ENCODE peak calls at places on chromosomes 12 and 14, in nine cellular contexts. One of them, this sample, is unnamed.

GRCh38 chr12:58530421-58531067 is 389.8 kb downstream of the LRIG3 start:
- DNase-seq in GM13977: no peak
- DNase-seq in DND-41: no peak
- DNase-seq in pancreas: no peak
- DNase-seq in D721Med: no peak
- DNase-seq in psoas muscle: no peak
- DNase-seq in endothelial cell: no peak
- DNase-seq in PC-9: no peak
- DNase-seq in nephron progenitor cell: no peak
- DNase-seq in this sample: no peak

GRCh38 chr12:89247541-89247942 is 104.8 kb downstream of the DUSP6 start:
- DNase-seq in psoas muscle: no peak
- DNase-seq in DND-41: no peak
- DNase-seq in D721Med: no peak
- DNase-seq in endothelial cell: no peak
- DNase-seq in PC-9: no peak
- DNase-seq in pancreas: no peak
- DNase-seq in GM13977: no peak
- DNase-seq in nephron progenitor cell: no peak
- DNase-seq in this sample: no peak

GRCh38 chr12:79680051-79680450 is 10.7 kb downstream of the PAWR start:
- DNase-seq in PC-9: no peak
- DNase-seq in psoas muscle: no peak
- DNase-seq in endothelial cell: no peak
- DNase-seq in D721Med: no peak
- DNase-seq in nephron progenitor cell: no peak
- DNase-seq in pancreas: no peak
- DNase-seq in GM13977: no peak
- DNase-seq in DND-41: no peak
- DNase-seq in this sample: no peak

GRCh38 chr14:30610719-30611388 is 11.3 kb upstream of the SCFD1 start:
- DNase-seq in D721Med: no peak
- DNase-seq in psoas muscle: no peak
- DNase-seq in PC-9: no peak
- DNase-seq in pancreas: peak; percentile 55
- DNase-seq in DND-41: peak; percentile 26
- DNase-seq in endothelial cell: peak; percentile 33
- DNase-seq in nephron progenitor cell: no peak
- DNase-seq in GM13977: no peak
- DNase-seq in this sample: peak; percentile 24

GRCh38 chr14:97713023-97713422 is 915.8 kb downstream of the VRK1 start:
- DNase-seq in psoas muscle: no peak
- DNase-seq in endothelial cell: no peak
- DNase-seq in D721Med: no peak
- DNase-seq in pancreas: no peak
- DNase-seq in PC-9: no peak
- DNase-seq in GM13977: no peak
- DNase-seq in nephron progenitor cell: no peak
- DNase-seq in DND-41: no peak
- DNase-seq in this sample: peak; percentile 40

GRCh38 chr14:40599726-40600125 is 1007.0 kb upstream of the LRFN5 start:
- DNase-seq in GM13977: no peak
- DNase-seq in DND-41: no peak
- DNase-seq in endothelial cell: no peak
- DNase-seq in psoas muscle: no peak
- DNase-seq in PC-9: no peak
- DNase-seq in nephron progenitor cell: no peak
- DNase-seq in D721Med: no peak
- DNase-seq in pancreas: no peak
- DNase-seq in this sample: no peak

GRCh38 chr14:105767315-105767714 is 240.9 kb downstream of the TMEM121 start:
- DNase-seq in D721Med: no peak
- DNase-seq in endothelial cell: no peak
- DNase-seq in PC-9: no peak
- DNase-seq in pancreas: no peak
- DNase-seq in GM13977: no peak
- DNase-seq in nephron progenitor cell: no peak
- DNase-seq in DND-41: no peak
- DNase-seq in psoas muscle: no peak
- DNase-seq in this sample: no peak

GRCh38 chr12:16385779-16386646 is 38.6 kb downstream of the MGST1 start:
- DNase-seq in psoas muscle: no peak
- DNase-seq in nephron progenitor cell: peak; percentile 20
- DNase-seq in GM13977: peak; percentile 19
- DNase-seq in D721Med: peak; percentile 29
- DNase-seq in DND-41: no peak
- DNase-seq in pancreas: peak; percentile 50
- DNase-seq in PC-9: no peak
- DNase-seq in endothelial cell: peak; percentile 21
- DNase-seq in this sample: no peak

GRCh38 chr12:111942557-111942956 is 70.4 kb downstream of the TMEM116 start:
- DNase-seq in pancreas: no peak
- DNase-seq in GM13977: no peak
- DNase-seq in psoas muscle: no peak
- DNase-seq in endothelial cell: no peak
- DNase-seq in PC-9: peak; percentile 36
- DNase-seq in DND-41: no peak
- DNase-seq in D721Med: no peak
- DNase-seq in nephron progenitor cell: no peak
- DNase-seq in this sample: peak; percentile 11

GRCh38 chr12:7403466-7403865 is 40.5 kb downstream of the CD163L1 start:
- DNase-seq in DND-41: no peak
- DNase-seq in nephron progenitor cell: no peak
- DNase-seq in GM13977: no peak
- DNase-seq in PC-9: no peak
- DNase-seq in endothelial cell: no peak
- DNase-seq in pancreas: no peak
- DNase-seq in D721Med: no peak
- DNase-seq in psoas muscle: no peak
- DNase-seq in this sample: no peak

GRCh38 chr12:100248886-100249285 is 18.0 kb downstream of the DEPDC4 start:
- DNase-seq in endothelial cell: no peak
- DNase-seq in nephron progenitor cell: no peak
- DNase-seq in PC-9: no peak
- DNase-seq in pancreas: no peak
- DNase-seq in psoas muscle: no peak
- DNase-seq in GM13977: no peak
- DNase-seq in D721Med: no peak
- DNase-seq in DND-41: no peak
- DNase-seq in this sample: no peak

GRCh38 chr12:62732861-62733427 is 202.0 kb downstream of the PPM1H start:
- DNase-seq in nephron progenitor cell: no peak
- DNase-seq in GM13977: no peak
- DNase-seq in endothelial cell: no peak
- DNase-seq in psoas muscle: no peak
- DNase-seq in PC-9: peak; percentile 79
- DNase-seq in D721Med: no peak
- DNase-seq in pancreas: no peak
- DNase-seq in DND-41: no peak
- DNase-seq in this sample: no peak

GRCh38 chr12:20798561-20798960 is 11.9 kb upstream of the SLCO1B3 start:
- DNase-seq in GM13977: no peak
- DNase-seq in nephron progenitor cell: no peak
- DNase-seq in PC-9: no peak
- DNase-seq in D721Med: no peak
- DNase-seq in pancreas: no peak
- DNase-seq in DND-41: no peak
- DNase-seq in endothelial cell: no peak
- DNase-seq in psoas muscle: no peak
- DNase-seq in this sample: no peak

GRCh38 chr12:122610911-122611310 is 83.9 kb downstream of the KNTC1 start:
- DNase-seq in nephron progenitor cell: no peak
- DNase-seq in psoas muscle: no peak
- DNase-seq in PC-9: peak; percentile 50
- DNase-seq in pancreas: no peak
- DNase-seq in D721Med: no peak
- DNase-seq in GM13977: no peak
- DNase-seq in DND-41: no peak
- DNase-seq in endothelial cell: no peak
- DNase-seq in this sample: no peak

GRCh38 chr14:33914676-33915516 is 36.0 kb downstream of the EGLN3 start:
- DNase-seq in PC-9: peak; percentile 85
- DNase-seq in psoas muscle: no peak
- DNase-seq in D721Med: no peak
- DNase-seq in DND-41: no peak
- DNase-seq in nephron progenitor cell: no peak
- DNase-seq in pancreas: no peak
- DNase-seq in endothelial cell: no peak
- DNase-seq in GM13977: no peak
- DNase-seq in this sample: no peak

GRCh38 chr12:48454675-48455074 is 17.7 kb upstream of the ANP32D start:
- DNase-seq in psoas muscle: no peak
- DNase-seq in DND-41: no peak
- DNase-seq in endothelial cell: no peak
- DNase-seq in GM13977: no peak
- DNase-seq in D721Med: no peak
- DNase-seq in pancreas: no peak
- DNase-seq in nephron progenitor cell: no peak
- DNase-seq in PC-9: no peak
- DNase-seq in this sample: no peak
- TF ChIP-seq CTCF in psoas muscle: peak; percentile 33
- TF ChIP-seq CTCF in DND-41: peak; percentile 46
- TF ChIP-seq CTCF in endothelial cell: no peak
- TF ChIP-seq CTCF in GM13977: peak; percentile 31
- TF ChIP-seq CTCF in D721Med: peak; percentile 22
- TF ChIP-seq CTCF in pancreas: no peak
- TF ChIP-seq CTCF in nephron progenitor cell: no peak
- TF ChIP-seq CTCF in PC-9: peak; percentile 66
- TF ChIP-seq CTCF in this sample: peak; percentile 44

DNA sequence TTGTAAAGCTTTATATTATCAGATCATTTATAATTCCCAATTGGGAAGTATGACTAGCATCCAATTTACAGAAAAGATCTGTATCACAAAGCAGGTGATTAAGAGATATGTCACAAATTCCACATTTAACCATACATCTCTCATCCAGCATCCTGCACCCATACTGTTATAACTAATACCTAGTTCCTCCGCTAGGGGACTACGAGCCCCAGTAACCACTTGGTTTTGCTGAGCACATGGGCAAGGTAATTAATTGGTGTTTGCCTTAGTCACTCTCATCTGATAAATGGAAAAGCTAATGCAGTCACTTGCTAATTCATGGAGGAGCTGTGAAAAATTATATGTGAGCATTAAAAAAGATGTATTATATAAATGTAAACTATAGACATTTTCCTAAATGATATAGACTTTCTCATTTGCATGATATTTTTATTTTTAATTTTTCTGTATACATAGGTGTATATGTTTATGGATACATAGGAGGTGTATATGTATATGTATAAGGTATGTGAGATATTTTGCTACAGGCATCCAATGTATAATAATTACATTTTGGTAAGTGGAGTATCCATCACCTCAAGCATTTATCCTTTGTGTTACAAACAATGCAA is 1031.8 kb downstream of the GALC start:
- DNase-seq in D721Med: no peak
- DNase-seq in pancreas: no peak
- DNase-seq in GM13977: no peak
- DNase-seq in endothelial cell: peak; percentile 21
- DNase-seq in psoas muscle: no peak
- DNase-seq in DND-41: no peak
- DNase-seq in PC-9: no peak
- DNase-seq in nephron progenitor cell: no peak
- DNase-seq in this sample: no peak
- TF ChIP-seq CTCF in D721Med: peak; percentile 29
- TF ChIP-seq CTCF in pancreas: no peak
- TF ChIP-seq CTCF in GM13977: peak; percentile 49
- TF ChIP-seq CTCF in endothelial cell: peak; percentile 75
- TF ChIP-seq CTCF in psoas muscle: no peak
- TF ChIP-seq CTCF in DND-41: no peak
- TF ChIP-seq CTCF in PC-9: peak; percentile 47
- TF ChIP-seq CTCF in nephron progenitor cell: peak; percentile 49
- TF ChIP-seq CTCF in this sample: no peak

GRCh38 chr12:117473856-117474255 is 112.4 kb upstream of the NOS1 start:
- DNase-seq in endothelial cell: no peak
- DNase-seq in DND-41: no peak
- DNase-seq in GM13977: no peak
- DNase-seq in psoas muscle: no peak
- DNase-seq in nephron progenitor cell: no peak
- DNase-seq in PC-9: no peak
- DNase-seq in D721Med: no peak
- DNase-seq in pancreas: no peak
- DNase-seq in this sample: no peak

GRCh38 chr12:117470804-117471203 is 109.4 kb upstream of the NOS1 start:
- DNase-seq in pancreas: no peak
- DNase-seq in PC-9: no peak
- DNase-seq in nephron progenitor cell: no peak
- DNase-seq in endothelial cell: no peak
- DNase-seq in psoas muscle: no peak
- DNase-seq in DND-41: no peak
- DNase-seq in GM13977: no peak
- DNase-seq in D721Med: no peak
- DNase-seq in this sample: no peak

GRCh38 chr12:117469883-117470483 is 108.6 kb upstream of the NOS1 start:
- DNase-seq in pancreas: no peak
- DNase-seq in GM13977: no peak
- DNase-seq in endothelial cell: no peak
- DNase-seq in psoas muscle: no peak
- DNase-seq in nephron progenitor cell: no peak
- DNase-seq in PC-9: no peak
- DNase-seq in DND-41: no peak
- DNase-seq in D721Med: no peak
- DNase-seq in this sample: no peak

GRCh38 chr12:117476341-117476740 is 114.9 kb upstream of the NOS1 start:
- DNase-seq in pancreas: no peak
- DNase-seq in psoas muscle: no peak
- DNase-seq in nephron progenitor cell: no peak
- DNase-seq in endothelial cell: no peak
- DNase-seq in DND-41: no peak
- DNase-seq in PC-9: no peak
- DNase-seq in D721Med: no peak
- DNase-seq in GM13977: no peak
- DNase-seq in this sample: no peak

DNA sequence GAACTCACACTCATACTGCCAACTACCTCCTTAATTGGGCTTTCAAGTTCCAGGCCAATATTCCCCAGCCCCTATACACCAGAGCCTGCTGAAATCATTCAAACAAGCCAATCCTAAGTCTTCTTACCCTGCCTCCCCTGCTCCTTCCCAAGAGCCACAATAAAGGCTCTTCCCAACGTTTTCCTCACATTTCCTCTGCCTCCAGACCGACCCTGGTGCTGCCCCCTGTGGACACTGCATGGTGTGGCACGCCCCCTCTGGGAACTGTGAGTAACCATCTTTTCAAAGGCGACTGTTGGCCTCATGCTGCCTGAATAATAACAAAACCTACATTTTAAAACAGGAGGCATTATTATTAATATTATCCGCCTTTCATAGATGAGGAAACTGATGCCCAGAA is 111.6 kb upstream of the NOS1 start:
- DNase-seq in GM13977: no peak
- DNase-seq in nephron progenitor cell: peak; percentile 63
- DNase-seq in PC-9: no peak
- DNase-seq in psoas muscle: peak; percentile 29
- DNase-seq in D721Med: no peak
- DNase-seq in endothelial cell: peak; percentile 69
- DNase-seq in pancreas: no peak
- DNase-seq in DND-41: no peak
- DNase-seq in this sample: no peak
- TF ChIP-seq CTCF in GM13977: no peak
- TF ChIP-seq CTCF in nephron progenitor cell: peak; percentile 64
- TF ChIP-seq CTCF in PC-9: peak; percentile 58
- TF ChIP-seq CTCF in psoas muscle: peak; percentile 41
- TF ChIP-seq CTCF in D721Med: peak; percentile 41
- TF ChIP-seq CTCF in endothelial cell: peak; percentile 69
- TF ChIP-seq CTCF in pancreas: no peak
- TF ChIP-seq CTCF in DND-41: peak; percentile 61
- TF ChIP-seq CTCF in this sample: peak; percentile 8

GRCh38 chr14:68522510-68523325 is 270.1 kb downstream of the ZFP36L1 start:
- DNase-seq in psoas muscle: no peak
- DNase-seq in endothelial cell: no peak
- DNase-seq in DND-41: no peak
- DNase-seq in GM13977: no peak
- DNase-seq in D721Med: no peak
- DNase-seq in PC-9: no peak
- DNase-seq in nephron progenitor cell: no peak
- DNase-seq in pancreas: no peak
- DNase-seq in this sample: no peak
- TF ChIP-seq CTCF in psoas muscle: no peak
- TF ChIP-seq CTCF in endothelial cell: no peak
- TF ChIP-seq CTCF in DND-41: no peak
- TF ChIP-seq CTCF in GM13977: no peak
- TF ChIP-seq CTCF in D721Med: no peak
- TF ChIP-seq CTCF in PC-9: no peak
- TF ChIP-seq CTCF in nephron progenitor cell: no peak
- TF ChIP-seq CTCF in pancreas: no peak
- TF ChIP-seq CTCF in this sample: no peak